ENCODE peak calls at places on chromosome 3, in ten cellular contexts. P, Y, F, N, E, X, C, M, K and J are unnamed samples.

GRCh38 chr3:58706395-58706794 is 39.8 kb upstream of the FAM3D start:
- DNase-seq in X (no peak), C (no peak), F (no peak), N (no peak), M (no peak), P (no peak), K (no peak), E (no peak), Y (no peak), J (no peak)

GRCh38 chr3:156183396-156183795 is 63.0 kb downstream of the KCNAB1 start:
- DNase-seq in M (no peak), E (no peak), C (no peak), P (no peak), X (no peak), K (no peak), N (no peak), F (no peak), Y (no peak), J (no peak)

GRCh38 chr3:89314454-89314853 is 207.0 kb downstream of the EPHA3 start:
- DNase-seq in M (no peak), E (no peak), C (no peak), K (no peak), Y (peak), X (no peak), P (peak), F (no peak), N (no peak), J (peak)

GRCh38 chr3:118171236-118171852 is 863.3 kb downstream of the IGSF11 start:
- DNase-seq in K (no peak), P (no peak), Y (no peak), N (no peak), F (no peak), X (peak), M (no peak), E (no peak), C (no peak), J (no peak)

GRCh38 chr3:107525101-107525953 is 2.6 kb downstream of the BBX start:
- DNase-seq in M (peak), N (peak), C (no peak), E (peak), X (peak), K (peak), P (peak), Y (no peak), F (peak), J (peak)

GRCh38 chr3:53164911-53165310 is 3.9 kb downstream of the PRKCD start:
- DNase-seq in Y (no peak), X (no peak), K (no peak), P (no peak), M (no peak), C (no peak), N (no peak), F (no peak), E (no peak), J (no peak)

GRCh38 chr3:194121881-194122280 is 14.1 kb upstream of the HES1 start:
- DNase-seq in M (no peak), P (no peak), N (no peak), X (no peak), K (no peak), C (no peak), F (no peak), E (no peak), Y (no peak), J (peak)

GRCh38 chr3:110243081-110243480 is 828.5 kb upstream of the NECTIN3 start:
- DNase-seq in P (no peak), Y (no peak), F (no peak), C (no peak), M (no peak), E (no peak), N (no peak), K (no peak), X (no peak), J (peak)